ENCODE peak calls at places on chromosomes 16 and 17, in six cellular contexts. One of them, this sample, is unnamed.

GRCh38 chr16:63652091-63652490 is 1469.8 kb downstream of the CDH11 start:
- DNase-seq in neural crest cell: no peak
- DNase-seq in pancreas: no peak
- DNase-seq in progenitor cell of endocrine pancreas: no peak
- DNase-seq in GM20000: no peak
- DNase-seq in A549: no peak
- DNase-seq in this sample: no peak

GRCh38 chr16:71853413-71853812 is 7.6 kb downstream of the ATXN1L start:
- DNase-seq in progenitor cell of endocrine pancreas: no peak
- DNase-seq in GM20000: peak; percentile 65
- DNase-seq in neural crest cell: no peak
- DNase-seq in A549: no peak
- DNase-seq in pancreas: no peak
- DNase-seq in this sample: no peak

GRCh38 chr16:68354816-68355215 is 44.0 kb downstream of the PRMT7 start:
- DNase-seq in neural crest cell: no peak
- DNase-seq in A549: no peak
- DNase-seq in pancreas: no peak
- DNase-seq in progenitor cell of endocrine pancreas: no peak
- DNase-seq in GM20000: no peak
- DNase-seq in this sample: no peak

GRCh38 chr17:17758443-17758842 is 77.2 kb downstream of the RAI1 start:
- DNase-seq in progenitor cell of endocrine pancreas: no peak
- DNase-seq in GM20000: no peak
- DNase-seq in neural crest cell: no peak
- DNase-seq in pancreas: no peak
- DNase-seq in A549: no peak
- DNase-seq in this sample: no peak

GRCh38 chr16:87000007-87000406 is 317.2 kb downstream of the C16orf95 start:
- DNase-seq in progenitor cell of endocrine pancreas: no peak
- DNase-seq in pancreas: no peak
- DNase-seq in GM20000: no peak
- DNase-seq in A549: no peak
- DNase-seq in neural crest cell: no peak
- DNase-seq in this sample: no peak

GRCh38 chr16:27383511-27384243 is 18.3 kb upstream of the IL21R start:
- DNase-seq in progenitor cell of endocrine pancreas: no peak
- DNase-seq in GM20000: no peak
- DNase-seq in A549: no peak
- DNase-seq in pancreas: peak; percentile 57
- DNase-seq in neural crest cell: no peak
- DNase-seq in this sample: no peak

GRCh38 chr17:16939606-16940115 is 32.3 kb downstream of the TNFRSF13B start:
- DNase-seq in GM20000: no peak
- DNase-seq in A549: no peak
- DNase-seq in progenitor cell of endocrine pancreas: no peak
- DNase-seq in neural crest cell: no peak
- DNase-seq in pancreas: no peak
- DNase-seq in this sample: no peak

GRCh38 chr17:28693866-28694265 is 17.8 kb downstream of the PROCA1 start:
- DNase-seq in GM20000: no peak
- DNase-seq in neural crest cell: no peak
- DNase-seq in pancreas: no peak
- DNase-seq in A549: no peak
- DNase-seq in progenitor cell of endocrine pancreas: no peak
- DNase-seq in this sample: no peak

GRCh38 chr17:48596735-48597491 is 3.3 kb upstream of the HOXB5 start:
- DNase-seq in progenitor cell of endocrine pancreas: no peak
- DNase-seq in A549: no peak
- DNase-seq in GM20000: no peak
- DNase-seq in neural crest cell: no peak
- DNase-seq in pancreas: no peak
- DNase-seq in this sample: no peak

GRCh38 chr16:26651464-26651863 is 415.3 kb upstream of the C16orf82 start:
- DNase-seq in pancreas: no peak
- DNase-seq in neural crest cell: no peak
- DNase-seq in progenitor cell of endocrine pancreas: no peak
- DNase-seq in GM20000: no peak
- DNase-seq in A549: no peak
- DNase-seq in this sample: no peak

GRCh38 chr17:57597531-57598453 is 147.3 kb downstream of the CCDC182 start:
- DNase-seq in pancreas: peak; percentile 62
- DNase-seq in GM20000: peak; percentile 44
- DNase-seq in progenitor cell of endocrine pancreas: peak; percentile 52
- DNase-seq in A549: peak; percentile 86
- DNase-seq in neural crest cell: peak; percentile 74
- DNase-seq in this sample: no peak

GRCh38 chr17:16100737-16101400 is 101.2 kb downstream of the TTC19 start:
- DNase-seq in progenitor cell of endocrine pancreas: no peak
- DNase-seq in A549: no peak
- DNase-seq in neural crest cell: no peak
- DNase-seq in GM20000: no peak
- DNase-seq in pancreas: no peak
- DNase-seq in this sample: no peak

GRCh38 chr17:63998050-63998720 is at the start of gene PRR29:
- DNase-seq in neural crest cell: peak; percentile 79
- DNase-seq in progenitor cell of endocrine pancreas: peak; percentile 70
- DNase-seq in pancreas: peak; percentile 65
- DNase-seq in GM20000: peak; percentile 89
- DNase-seq in A549: peak; percentile 95
- DNase-seq in this sample: peak; percentile 87

GRCh38 chr17:27376637-27377547 is 79.4 kb upstream of the KSR1 start:
- DNase-seq in pancreas: no peak
- DNase-seq in A549: no peak
- DNase-seq in progenitor cell of endocrine pancreas: no peak
- DNase-seq in neural crest cell: no peak
- DNase-seq in GM20000: no peak
- DNase-seq in this sample: no peak

GRCh38 chr17:40404003-40404402 is 13.7 kb downstream of the TOP2A start:
- DNase-seq in neural crest cell: no peak
- DNase-seq in pancreas: no peak
- DNase-seq in progenitor cell of endocrine pancreas: no peak
- DNase-seq in GM20000: no peak
- DNase-seq in A549: no peak
- DNase-seq in this sample: no peak

GRCh38 chr16:51637744-51638100 is 486.7 kb upstream of the SALL1 start:
- DNase-seq in neural crest cell: no peak
- DNase-seq in GM20000: no peak
- DNase-seq in pancreas: no peak
- DNase-seq in A549: no peak
- DNase-seq in progenitor cell of endocrine pancreas: no peak
- DNase-seq in this sample: no peak

GRCh38 chr17:31100840-31101239 is 6.1 kb downstream of the NF1 start:
- DNase-seq in neural crest cell: no peak
- DNase-seq in GM20000: no peak
- DNase-seq in pancreas: no peak
- DNase-seq in A549: no peak
- DNase-seq in progenitor cell of endocrine pancreas: no peak
- DNase-seq in this sample: no peak

GRCh38 chr17:77503293-77503655 is 362.5 kb downstream of the SEC14L1 start:
- DNase-seq in GM20000: no peak
- DNase-seq in pancreas: no peak
- DNase-seq in progenitor cell of endocrine pancreas: no peak
- DNase-seq in neural crest cell: no peak
- DNase-seq in A549: no peak
- DNase-seq in this sample: no peak

GRCh38 chr16:2473425-2473926 is 1.5 kb upstream of the TBC1D24 start:
- DNase-seq in progenitor cell of endocrine pancreas: no peak
- DNase-seq in neural crest cell: no peak
- DNase-seq in GM20000: peak; percentile 59
- DNase-seq in pancreas: no peak
- DNase-seq in A549: peak; percentile 31
- DNase-seq in this sample: no peak

GRCh38 chr16:71260995-71261394 is 28.2 kb downstream of the CMTR2 start:
- DNase-seq in pancreas: no peak
- DNase-seq in neural crest cell: no peak
- DNase-seq in A549: no peak
- DNase-seq in progenitor cell of endocrine pancreas: no peak
- DNase-seq in GM20000: no peak
- DNase-seq in this sample: no peak

GRCh38 chr16:69031877-69032301 is 73.6 kb upstream of the HAS3 start:
- DNase-seq in A549: no peak
- DNase-seq in progenitor cell of endocrine pancreas: no peak
- DNase-seq in pancreas: peak; percentile 84
- DNase-seq in GM20000: no peak
- DNase-seq in neural crest cell: no peak
- DNase-seq in this sample: no peak

GRCh38 chr17:41647038-41647813 is 22.9 kb upstream of the KRT17 start:
- DNase-seq in A549: peak; percentile 56
- DNase-seq in pancreas: no peak
- DNase-seq in GM20000: no peak
- DNase-seq in progenitor cell of endocrine pancreas: no peak
- DNase-seq in neural crest cell: peak; percentile 18
- DNase-seq in this sample: no peak

GRCh38 chr16:74111583-74111982 is 185.0 kb upstream of the PSMD7 start:
- DNase-seq in A549: no peak
- DNase-seq in pancreas: no peak
- DNase-seq in GM20000: no peak
- DNase-seq in neural crest cell: no peak
- DNase-seq in progenitor cell of endocrine pancreas: no peak
- DNase-seq in this sample: no peak

DNA sequence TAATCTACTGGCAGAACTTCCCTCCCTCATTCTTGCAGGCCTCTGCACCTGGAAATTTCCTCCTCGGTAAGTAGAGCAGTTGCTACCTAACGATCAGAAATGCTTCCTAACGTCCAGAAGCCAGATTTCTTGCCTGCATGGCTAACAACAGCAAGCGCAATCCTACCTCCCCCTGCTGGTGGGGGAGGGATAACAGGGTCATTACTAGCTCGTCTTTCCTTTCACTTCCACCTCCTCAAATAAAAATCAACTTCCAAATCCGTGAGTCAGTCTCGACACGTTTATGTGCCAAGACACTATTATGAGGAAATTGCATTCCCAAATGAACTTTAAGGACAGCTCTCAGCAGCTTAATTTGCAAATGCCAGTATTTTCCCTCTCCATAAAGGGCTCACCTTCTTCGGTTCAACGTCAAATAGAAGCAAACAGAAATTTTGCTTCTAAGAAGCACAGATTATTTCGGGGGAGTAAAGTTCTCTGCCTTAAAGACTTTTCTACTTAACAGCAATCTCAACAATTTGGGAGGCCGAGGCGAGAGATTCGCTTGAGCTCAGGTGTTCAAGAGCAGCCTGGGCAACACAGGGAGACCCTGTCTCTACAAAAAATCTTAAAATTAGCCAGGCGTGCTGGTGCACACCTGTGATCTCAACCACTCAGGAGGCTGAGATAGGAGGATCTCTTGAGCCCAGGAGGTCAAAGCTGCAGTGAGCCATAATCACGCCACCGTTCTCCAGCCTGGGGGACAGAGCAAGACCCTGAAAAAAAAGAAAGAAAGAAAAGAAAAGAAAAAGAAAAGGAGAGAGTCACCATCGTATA is 188.6 kb upstream of the PSMD7 start:
- DNase-seq in neural crest cell: peak; percentile 46
- DNase-seq in GM20000: peak; percentile 20
- DNase-seq in progenitor cell of endocrine pancreas: peak; percentile 16
- DNase-seq in pancreas: peak; percentile 58
- DNase-seq in A549: peak; percentile 42
- DNase-seq in this sample: no peak
- TF ChIP-seq CTCF in neural crest cell: peak; percentile 63
- TF ChIP-seq CTCF in GM20000: peak; percentile 67
- TF ChIP-seq CTCF in progenitor cell of endocrine pancreas: peak; percentile 61
- TF ChIP-seq CTCF in pancreas: peak; percentile 59
- TF ChIP-seq CTCF in A549: peak; percentile 60
- TF ChIP-seq CTCF in this sample: peak; percentile 52

DNA sequence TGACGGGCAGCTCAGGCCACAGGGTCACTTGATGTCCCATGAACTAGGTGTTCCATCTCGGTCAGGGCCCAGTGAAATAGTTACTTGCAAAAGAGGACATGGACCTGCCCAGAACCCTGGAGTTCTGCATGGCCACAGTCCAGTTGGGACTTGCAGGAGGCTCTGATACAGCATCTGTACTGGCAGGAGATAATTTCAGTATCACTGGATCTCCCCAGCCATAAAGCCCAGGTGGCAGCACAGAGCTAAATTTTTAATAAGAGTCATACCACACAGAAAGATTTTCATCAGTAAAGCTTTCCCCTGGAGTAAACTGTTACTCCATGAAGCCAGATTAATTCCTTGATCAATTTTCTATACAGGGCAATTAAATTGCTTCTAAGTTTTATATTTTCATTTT is 18.0 kb upstream of the SLC16A5 start:
- DNase-seq in neural crest cell: no peak
- DNase-seq in GM20000: no peak
- DNase-seq in A549: peak; percentile 78
- DNase-seq in progenitor cell of endocrine pancreas: no peak
- DNase-seq in pancreas: no peak
- DNase-seq in this sample: no peak
- TF ChIP-seq CTCF in neural crest cell: no peak
- TF ChIP-seq CTCF in GM20000: peak; percentile 6
- TF ChIP-seq CTCF in A549: peak; percentile 78
- TF ChIP-seq CTCF in progenitor cell of endocrine pancreas: no peak
- TF ChIP-seq CTCF in pancreas: no peak
- TF ChIP-seq CTCF in this sample: peak; percentile 11

GRCh38 chr16:73209190-73209589 is 161.3 kb upstream of the ZFHX3 start:
- DNase-seq in A549: no peak
- DNase-seq in progenitor cell of endocrine pancreas: no peak
- DNase-seq in pancreas: no peak
- DNase-seq in GM20000: no peak
- DNase-seq in neural crest cell: no peak
- DNase-seq in this sample: no peak
- TF ChIP-seq CTCF in A549: no peak
- TF ChIP-seq CTCF in progenitor cell of endocrine pancreas: no peak
- TF ChIP-seq CTCF in pancreas: no peak
- TF ChIP-seq CTCF in GM20000: no peak
- TF ChIP-seq CTCF in neural crest cell: no peak
- TF ChIP-seq CTCF in this sample: no peak

GRCh38 chr16:88608076-88608475 is 30.3 kb upstream of the IL17C start:
- DNase-seq in GM20000: no peak
- DNase-seq in A549: no peak
- DNase-seq in progenitor cell of endocrine pancreas: no peak
- DNase-seq in neural crest cell: no peak
- DNase-seq in pancreas: no peak
- DNase-seq in this sample: no peak

GRCh38 chr16:88613293-88613692 is 25.1 kb upstream of the IL17C start:
- DNase-seq in A549: no peak
- DNase-seq in pancreas: no peak
- DNase-seq in progenitor cell of endocrine pancreas: no peak
- DNase-seq in GM20000: no peak
- DNase-seq in neural crest cell: no peak
- DNase-seq in this sample: no peak

GRCh38 chr16:88606146-88606757 is 32.1 kb upstream of the IL17C start:
- DNase-seq in GM20000: no peak
- DNase-seq in pancreas: no peak
- DNase-seq in A549: no peak
- DNase-seq in progenitor cell of endocrine pancreas: no peak
- DNase-seq in neural crest cell: no peak
- DNase-seq in this sample: no peak

GRCh38 chr16:88611220-88611821 is 27.1 kb upstream of the IL17C start:
- DNase-seq in GM20000: no peak
- DNase-seq in progenitor cell of endocrine pancreas: no peak
- DNase-seq in pancreas: no peak
- DNase-seq in A549: no peak
- DNase-seq in neural crest cell: no peak
- DNase-seq in this sample: no peak

DNA sequence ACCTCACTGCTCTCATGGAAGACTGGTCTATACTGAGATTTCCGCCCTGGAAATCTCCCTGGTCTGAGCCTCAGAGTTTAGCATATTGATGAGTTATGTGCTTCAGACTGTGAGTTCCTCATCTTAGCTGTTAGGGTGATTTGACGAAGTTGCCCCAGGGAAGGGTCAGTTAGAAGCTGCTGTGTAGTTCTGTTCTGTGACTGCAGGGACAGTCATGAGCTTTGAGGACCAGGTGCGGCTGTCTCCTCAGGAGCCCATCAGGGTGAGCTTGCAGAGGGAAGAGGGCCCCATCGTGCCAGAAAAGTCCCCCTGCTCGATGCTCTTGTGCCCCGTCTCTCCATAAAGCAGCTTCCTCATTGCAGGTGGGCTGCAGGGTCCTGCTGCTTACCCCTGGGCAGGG is 28.3 kb upstream of the IL17C start:
- DNase-seq in progenitor cell of endocrine pancreas: no peak
- DNase-seq in A549: peak; percentile 29
- DNase-seq in neural crest cell: no peak
- DNase-seq in GM20000: no peak
- DNase-seq in pancreas: no peak
- DNase-seq in this sample: no peak
- TF ChIP-seq CTCF in progenitor cell of endocrine pancreas: peak; percentile 38
- TF ChIP-seq CTCF in A549: no peak
- TF ChIP-seq CTCF in neural crest cell: peak; percentile 26
- TF ChIP-seq CTCF in GM20000: no peak
- TF ChIP-seq CTCF in pancreas: no peak
- TF ChIP-seq CTCF in this sample: no peak

This sample was measured in mesothelial cell of epicardium.